ENCODE peak calls at places on chromosomes 11 and 22, in seven cellular contexts. T is HepG2, V is testis, X is HCT116, S is lower leg skin, F is IMR-90, Q is A549. A is an unnamed sample.

GRCh38 chr11:77066229-77067023 is at the start of gene CAPN5:
- DNase-seq in V (peak; percentile 93), Q (peak; percentile 89), F (peak; percentile 92), S (peak; percentile 79), T (peak; percentile 79), X (peak; percentile 65), A (peak; percentile 94)

GRCh38 chr22:33300165-33300564 is 242.0 kb upstream of the SYN3 start:
- DNase-seq in X (no peak), V (no peak), Q (no peak), T (no peak), S (no peak), F (no peak), A (no peak)

GRCh38 chr22:48627203-48627602 is 1200.5 kb downstream of the BRD1 start:
- DNase-seq in Q (no peak), T (no peak), S (no peak), V (no peak), F (no peak), X (no peak), A (no peak)

GRCh38 chr11:78646564-78647185 is 72.0 kb upstream of the NARS2 start:
- DNase-seq in F (peak; percentile 49), S (peak; percentile 16), T (peak; percentile 59), V (peak; percentile 77), X (peak; percentile 49), Q (peak; percentile 60), A (peak; percentile 50)

GRCh38 chr22:37300551-37301017 is 18.3 kb downstream of the CYTH4 start:
- DNase-seq in S (no peak), X (no peak), V (no peak), F (no peak), Q (no peak), T (no peak), A (no peak)

GRCh38 chr22:46162771-46163170 is 12.4 kb downstream of the PPARA start:
- DNase-seq in F (no peak), T (no peak), Q (no peak), V (no peak), X (no peak), S (no peak), A (no peak)

GRCh38 chr22:38694945-38695344 is 5.8 kb downstream of the JOSD1 start:
- DNase-seq in Q (peak; percentile 52), F (no peak), X (no peak), T (no peak), S (no peak), V (no peak), A (no peak)

GRCh38 chr11:44575288-44575672 is 9.8 kb downstream of the CD82 start:
- DNase-seq in V (no peak), S (no peak), Q (no peak), T (no peak), F (peak; percentile 90), X (no peak), A (no peak)

GRCh38 chr22:24819941-24820461 is 14.0 kb downstream of the SGSM1 start:
- DNase-seq in X (no peak), F (no peak), S (no peak), V (peak; percentile 52), Q (peak; percentile 37), T (no peak), A (no peak)

GRCh38 chr22:25746012-25746373 is 4.0 kb downstream of the MYO18B start:
- DNase-seq in X (no peak), V (no peak), F (peak; percentile 43), T (no peak), Q (no peak), S (no peak), A (peak; percentile 48)

GRCh38 chr11:77821349-77821851 is 456 bp downstream of the AAMDC start:
- DNase-seq in Q (peak; percentile 13), T (peak; percentile 20), F (peak; percentile 40), S (peak; percentile 21), V (peak; percentile 57), X (no peak), A (peak; percentile 36)

GRCh38 chr11:76208829-76209670 is 2.7 kb upstream of the WNT11 start:
- DNase-seq in V (peak; percentile 75), F (peak; percentile 12), Q (peak; percentile 79), X (no peak), S (no peak), T (peak; percentile 56), A (peak; percentile 78)

GRCh38 chr22:41334215-41334614 is 32.9 kb downstream of the ZC3H7B start:
- DNase-seq in T (no peak), F (no peak), X (no peak), V (no peak), Q (no peak), S (no peak), A (no peak)

GRCh38 chr22:25898707-25899365 is 156.8 kb downstream of the MYO18B start:
- DNase-seq in T (peak; percentile 9), X (peak; percentile 8), S (no peak), F (no peak), Q (peak; percentile 14), V (no peak), A (peak; percentile 9)

GRCh38 chr11:119479685-119480275 is 56.8 kb upstream of the THY1 start:
- DNase-seq in Q (peak; percentile 69), V (no peak), F (peak; percentile 65), X (no peak), S (no peak), T (peak; percentile 74), A (peak; percentile 16)

GRCh38 chr11:624705-625635 is at the start of gene CDHR5:
- DNase-seq in S (no peak), X (no peak), V (no peak), F (no peak), Q (no peak), T (peak; percentile 41), A (no peak)

GRCh38 chr11:72225411-72225951 is 914 bp downstream of the INPPL1 start:
- DNase-seq in F (no peak), Q (no peak), X (no peak), V (peak; percentile 16), T (no peak), S (no peak), A (peak; percentile 33)

GRCh38 chr11:46105902-46106301 is 15.4 kb downstream of the PHF21A start:
- DNase-seq in X (no peak), T (no peak), F (no peak), S (no peak), Q (no peak), V (no peak), A (no peak)

GRCh38 chr11:57047610-57048009 is 58.9 kb downstream of the OR5AK2 start:
- DNase-seq in Q (peak; percentile 10), S (no peak), T (no peak), X (no peak), F (no peak), V (no peak), A (no peak)

GRCh38 chr22:43998865-43999264 is 25.2 kb upstream of the PARVB start:
- DNase-seq in X (no peak), F (no peak), V (no peak), S (no peak), Q (no peak), T (no peak), A (no peak)

GRCh38 chr11:62852523-62853188 is 13.3 kb upstream of the WDR74 start:
- DNase-seq in T (no peak), S (no peak), X (no peak), V (no peak), Q (no peak), F (no peak), A (no peak)
- TF ChIP-seq POLR2A in T (no peak), S (no peak), X (no peak), V (no peak), Q (no peak), F (no peak), A (no peak)

GRCh38 chr11:35207471-35208403 is 68.8 kb downstream of the CD44 start:
- DNase-seq in F (peak; percentile 57), S (no peak), T (no peak), X (no peak), Q (no peak), V (no peak), A (no peak)
- TF ChIP-seq POLR2A in F (no peak), S (no peak), T (no peak), X (no peak), Q (no peak), V (no peak), A (no peak)

GRCh38 chr11:65719887-65720236 is 736 bp downstream of the RNASEH2C start:
- DNase-seq in Q (no peak), S (no peak), X (no peak), V (no peak), F (peak; percentile 36), T (no peak), A (peak; percentile 63)

GRCh38 chr11:65718964-65719492 is 1.6 kb downstream of the RNASEH2C start:
- DNase-seq in F (peak; percentile 12), S (no peak), X (no peak), T (no peak), Q (no peak), V (peak; percentile 88), A (no peak)

GRCh38 chr11:65718531-65718930 is 2.1 kb downstream of the RNASEH2C start:
- DNase-seq in T (no peak), Q (no peak), S (no peak), V (no peak), F (no peak), X (no peak), A (no peak)

GRCh38 chr11:65722261-65722660 is 1.7 kb upstream of the RNASEH2C start:
- DNase-seq in X (no peak), T (no peak), F (no peak), Q (no peak), V (no peak), S (no peak), A (no peak)

DNA sequence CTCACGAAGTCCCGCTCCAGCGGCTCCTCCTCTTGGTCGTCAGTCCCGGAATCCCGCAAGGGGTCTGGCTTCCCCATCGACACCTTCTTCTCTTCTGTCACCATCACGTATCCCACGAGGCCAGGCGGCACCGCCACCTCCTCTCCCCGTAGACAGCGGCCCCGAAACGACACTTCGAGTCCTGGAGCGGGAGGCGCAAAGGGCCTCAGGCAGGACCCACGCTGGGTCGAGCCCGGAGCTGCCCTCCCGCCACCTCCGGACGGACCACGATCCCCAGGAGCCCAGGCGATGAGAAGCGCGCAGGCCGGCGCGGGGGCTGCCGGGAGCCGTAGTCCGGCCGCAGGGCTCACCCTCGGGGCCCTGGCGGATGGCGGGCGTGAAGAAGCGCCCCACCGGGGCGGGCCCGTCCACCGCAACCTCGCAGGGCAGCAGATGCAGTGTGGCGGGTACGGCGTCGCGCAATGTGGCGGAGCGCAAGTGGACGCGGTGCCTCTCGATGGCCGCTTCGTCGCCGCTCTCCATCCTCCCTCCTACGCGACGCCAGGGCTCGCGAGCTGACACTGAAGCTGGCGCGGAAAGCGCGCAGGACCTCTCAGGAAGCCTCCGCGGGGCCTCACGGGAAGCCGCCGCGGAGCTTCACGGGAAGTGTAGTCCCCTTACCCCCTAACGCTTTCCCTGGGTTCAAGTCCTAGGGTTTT is at the start of gene RNASEH2C:
- DNase-seq in V (peak; percentile 93), X (peak; percentile 77), F (peak; percentile 80), S (peak; percentile 77), Q (peak; percentile 89), T (peak; percentile 65), A (peak; percentile 90)
- TF ChIP-seq POLR2A in V (no peak), X (peak; percentile 88), F (peak; percentile 55), S (no peak), Q (peak; percentile 95), T (peak; percentile 81), A (peak; percentile 92)

DNA sequence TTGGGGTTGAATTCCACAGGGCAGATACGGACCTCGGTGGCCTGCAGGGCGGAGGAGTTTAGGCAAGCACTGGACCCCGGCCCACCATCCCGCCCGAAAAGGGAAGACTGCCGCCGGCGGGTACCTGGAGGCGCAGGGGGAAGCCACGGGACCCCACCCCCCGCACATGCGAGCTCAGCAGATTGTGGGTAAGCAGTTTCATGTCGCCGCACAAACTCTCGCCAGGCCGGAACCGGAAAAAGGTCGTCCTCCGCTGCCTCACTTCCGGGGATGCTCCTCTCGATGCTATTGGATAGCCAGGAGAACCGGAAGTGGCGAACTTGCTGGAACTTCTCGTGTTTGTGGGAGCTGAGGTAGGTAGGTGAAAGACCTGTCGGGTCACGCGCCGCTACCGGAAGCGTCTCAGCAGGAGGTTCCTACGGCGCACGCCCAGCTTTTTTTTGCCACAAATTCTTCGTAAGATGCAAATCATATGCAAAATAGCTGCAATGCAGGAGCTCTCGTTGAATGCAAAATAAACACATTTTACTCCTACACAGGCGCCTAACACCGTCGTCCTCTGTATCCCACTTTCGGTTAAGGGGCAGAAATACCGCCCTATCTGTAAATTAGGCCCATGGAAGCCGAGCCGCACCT is at the start of gene TRMT112:
- DNase-seq in V (peak; percentile 99), X (peak; percentile 99), S (peak; percentile 99), T (peak; percentile 99), Q (peak; percentile 99), F (peak; percentile 98), A (peak; percentile 96)
- TF ChIP-seq POLR2A in V (peak; percentile 63), X (peak; percentile 70), S (no peak), T (peak; percentile 74), Q (peak; percentile 76), F (peak; percentile 65), A (peak; percentile 91)

A was measured in erythroblast.